ENCODE peak calls at places on chromosomes 5 and 9, in nine cellular contexts. F, O, E, G, Q, U, A, C and X are unnamed samples.

GRCh38 chr5:160369990-160370712 is at the start of gene C1QTNF2:
- DNase-seq in F (peak), O (no peak), E (peak), G (no peak), Q (peak), U (peak), A (no peak), C (peak), X (no peak)

GRCh38 chr5:56481147-56481997 is 248.2 kb upstream of the ANKRD55 start:
- DNase-seq in F (peak), O (no peak), E (peak), G (peak), Q (peak), U (peak), A (no peak), C (peak), X (no peak)

GRCh38 chr9:86642721-86643120 is 288.5 kb upstream of the TUT7 start:
- DNase-seq in F (no peak), O (no peak), E (no peak), G (no peak), Q (no peak), U (no peak), A (no peak), C (no peak), X (no peak)

GRCh38 chr9:126471084-126471611 is 142.6 kb upstream of the LMX1B start:
- DNase-seq in F (no peak), O (no peak), E (no peak), G (peak), Q (peak), U (peak), A (no peak), C (peak), X (peak)

GRCh38 chr5:141870226-141870625 is 8.0 kb downstream of the PCDH1 start:
- DNase-seq in F (peak), O (no peak), E (no peak), G (no peak), Q (peak), U (no peak), A (no peak), C (peak), X (no peak)

GRCh38 chr5:79454043-79454442 is 59.9 kb downstream of the HOMER1 start:
- DNase-seq in F (no peak), O (no peak), E (no peak), G (no peak), Q (no peak), U (no peak), A (no peak), C (no peak), X (no peak)

GRCh38 chr5:65203746-65204145 is 278.0 kb downstream of the ADAMTS6 start:
- DNase-seq in F (no peak), O (no peak), E (peak), G (peak), Q (no peak), U (peak), A (peak), C (no peak), X (no peak)

GRCh38 chr5:128053291-128053954 is 30.1 kb upstream of the SLC12A2 start:
- DNase-seq in F (no peak), O (no peak), E (peak), G (no peak), Q (no peak), U (peak), A (no peak), C (peak), X (no peak)

GRCh38 chr9:92968081-92968480 is 20.8 kb downstream of the FGD3 start:
- DNase-seq in F (no peak), O (no peak), E (no peak), G (no peak), Q (no peak), U (no peak), A (no peak), C (peak), X (no peak)

GRCh38 chr9:92969516-92970466 is 22.5 kb downstream of the FGD3 start:
- DNase-seq in F (no peak), O (no peak), E (no peak), G (no peak), Q (no peak), U (no peak), A (no peak), C (peak), X (no peak)

GRCh38 chr9:92971776-92972175 is 24.5 kb downstream of the FGD3 start:
- DNase-seq in F (no peak), O (no peak), E (no peak), G (no peak), Q (no peak), U (no peak), A (no peak), C (no peak), X (no peak)

GRCh38 chr9:92971121-92971520 is 23.8 kb downstream of the FGD3 start:
- DNase-seq in F (no peak), O (no peak), E (no peak), G (no peak), Q (no peak), U (no peak), A (no peak), C (peak), X (no peak)

DNA sequence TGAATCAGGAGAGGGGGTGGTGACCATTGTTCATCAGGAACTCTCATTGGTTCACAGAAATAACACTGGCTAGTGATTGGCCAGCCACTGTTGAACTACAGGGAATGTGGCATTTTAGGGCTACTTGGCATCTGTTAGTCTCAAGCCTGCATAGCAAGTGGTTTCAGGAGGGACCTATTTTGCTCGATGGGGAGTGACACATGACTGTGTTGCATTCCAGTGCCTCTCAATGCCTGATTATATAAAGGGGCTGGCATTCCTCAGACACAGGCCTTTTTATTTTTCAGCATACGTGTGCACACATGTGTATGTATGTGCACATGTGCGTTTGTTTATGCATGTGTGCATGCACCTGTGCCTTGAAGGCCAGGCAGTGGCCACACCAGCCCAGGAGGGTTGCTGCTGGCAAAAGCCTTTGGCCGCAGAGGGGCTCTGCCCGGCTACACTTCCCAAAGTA is 23.2 kb downstream of the FGD3 start:
- DNase-seq in F (no peak), O (no peak), E (peak), G (no peak), Q (no peak), U (no peak), A (no peak), C (peak), X (no peak)
- H3K4me3 ChIP-seq in F (no peak), O (no peak), E (no peak), G (no peak), Q (no peak), U (no peak), A (no peak), C (no peak), X (no peak)

GRCh38 chr9:14961372-14962068 is 51.3 kb upstream of the FREM1 start:
- DNase-seq in F (no peak), O (no peak), E (peak), G (no peak), Q (peak), U (no peak), A (no peak), C (no peak), X (no peak)
- TF ChIP-seq CTCF in F (no peak), O (no peak), E (no peak), G (no peak), Q (no peak), U (no peak), A (no peak), C (no peak), X (no peak)

DNA sequence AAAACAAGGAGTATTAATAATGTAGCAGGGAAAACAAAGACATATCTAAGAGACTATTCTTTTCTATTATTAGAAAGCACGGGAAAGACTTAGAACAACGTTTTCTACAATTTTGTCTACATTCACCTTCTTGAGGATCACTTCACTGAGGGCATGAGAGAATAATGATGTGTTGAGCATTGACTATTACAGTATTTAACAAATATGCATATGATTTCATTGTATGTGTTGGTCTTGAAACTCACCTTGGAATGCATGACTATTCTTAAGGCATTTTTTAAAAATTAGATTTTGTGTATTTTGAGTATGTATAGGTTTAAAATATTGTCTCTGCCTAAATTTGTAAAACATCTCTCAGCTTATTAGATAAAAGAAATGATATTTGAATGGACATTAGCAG is 1.2 kb downstream of the FSD1L start:
- DNase-seq in F (no peak), O (no peak), E (no peak), G (no peak), Q (no peak), U (peak), A (no peak), C (no peak), X (no peak)
- H3K4me3 ChIP-seq in F (peak), O (peak), E (peak), G (peak), Q (peak), U (peak), A (peak), C (peak), X (peak)

GRCh38 chr9:75471549-75472114 is 383.3 kb downstream of the OSTF1 start:
- DNase-seq in F (no peak), O (no peak), E (no peak), G (no peak), Q (no peak), U (no peak), A (no peak), C (no peak), X (no peak)
- TF ChIP-seq CTCF in F (no peak), O (no peak), E (no peak), G (no peak), Q (no peak), U (no peak), A (no peak), C (no peak), X (no peak)

DNA sequence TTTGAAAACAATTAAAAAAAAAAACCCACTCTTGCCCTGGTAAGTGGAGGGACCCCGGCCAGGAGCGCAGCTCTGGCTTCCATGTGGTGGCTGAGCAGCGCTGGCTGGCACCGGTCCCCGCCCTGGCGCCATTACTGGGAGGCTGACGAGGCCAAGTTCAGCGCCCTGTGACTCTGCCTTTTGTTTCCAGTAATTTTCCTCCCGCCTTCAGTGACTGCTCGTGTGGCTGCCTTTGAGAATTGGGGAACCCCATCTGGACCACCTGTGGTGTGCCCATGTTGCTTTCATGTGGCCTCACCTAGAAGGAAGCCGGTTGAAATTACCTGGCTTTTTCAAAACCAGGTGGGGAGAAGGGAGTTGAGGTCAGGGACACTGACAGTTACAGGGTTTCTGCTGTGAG is 136.1 kb downstream of the GAPVD1 start:
- DNase-seq in F (no peak), O (no peak), E (no peak), G (no peak), Q (no peak), U (no peak), A (no peak), C (no peak), X (no peak)
- H3K4me3 ChIP-seq in F (no peak), O (no peak), E (no peak), G (no peak), Q (no peak), U (no peak), A (no peak), C (no peak), X (no peak)

GRCh38 chr5:147935032-147935431 is 28.7 kb upstream of the C5orf46 start:
- DNase-seq in F (no peak), O (peak), E (peak), G (no peak), Q (no peak), U (peak), A (peak), C (no peak), X (no peak)
- TF ChIP-seq CTCF in F (peak), O (peak), E (peak), G (peak), Q (peak), U (peak), A (peak), C (peak), X (peak)